ENCODE peak calls at places on chromosome 21, in seven cellular contexts. One of them, this sample, is unnamed. For H3K36me3, the result is how much of the 10 kb centered on the place peaks cover.

GRCh38 chr21:24658016-24658415 is 949.3 kb downstream of the MRPL39 start:
- DNase-seq in heart right ventricle: no peak
- DNase-seq in stomach: no peak
- DNase-seq in prostate gland: no peak
- DNase-seq in transverse colon: no peak
- DNase-seq in tibial artery: no peak
- DNase-seq in upper lobe of left lung: no peak
- DNase-seq in this sample: no peak

GRCh38 chr21:32515869-32516268 is 69.5 kb downstream of the TCP10L start:
- DNase-seq in heart right ventricle: no peak
- DNase-seq in stomach: no peak
- DNase-seq in prostate gland: no peak
- DNase-seq in transverse colon: no peak
- DNase-seq in tibial artery: no peak
- DNase-seq in upper lobe of left lung: no peak
- DNase-seq in this sample: no peak

GRCh38 chr21:34570315-34570714 is 44.6 kb downstream of the RCAN1 start:
- DNase-seq in heart right ventricle: no peak
- DNase-seq in stomach: no peak
- DNase-seq in prostate gland: no peak
- DNase-seq in transverse colon: no peak
- DNase-seq in tibial artery: no peak
- DNase-seq in upper lobe of left lung: no peak
- DNase-seq in this sample: no peak

GRCh38 chr21:34037446-34037845 is 35.9 kb upstream of the MRPS6 start:
- DNase-seq in heart right ventricle: no peak
- DNase-seq in stomach: no peak
- DNase-seq in prostate gland: no peak
- DNase-seq in transverse colon: no peak
- DNase-seq in tibial artery: no peak
- DNase-seq in upper lobe of left lung: no peak
- DNase-seq in this sample: no peak

GRCh38 chr21:34545079-34545884 is 33.3 kb upstream of the KCNE1 start:
- DNase-seq in heart right ventricle: no peak
- DNase-seq in stomach: no peak
- DNase-seq in prostate gland: no peak
- DNase-seq in transverse colon: peak
- DNase-seq in tibial artery: no peak
- DNase-seq in upper lobe of left lung: no peak
- DNase-seq in this sample: no peak

GRCh38 chr21:34580181-34580700 is 34.7 kb downstream of the RCAN1 start:
- DNase-seq in heart right ventricle: peak
- DNase-seq in stomach: peak
- DNase-seq in prostate gland: no peak
- DNase-seq in transverse colon: peak
- DNase-seq in tibial artery: no peak
- DNase-seq in upper lobe of left lung: no peak
- DNase-seq in this sample: no peak

GRCh38 chr21:33859373-33860102 is 56.1 kb downstream of the ATP5PO start:
- DNase-seq in heart right ventricle: no peak
- DNase-seq in stomach: no peak
- DNase-seq in prostate gland: no peak
- DNase-seq in transverse colon: no peak
- DNase-seq in tibial artery: no peak
- DNase-seq in upper lobe of left lung: no peak
- DNase-seq in this sample: no peak

GRCh38 chr21:42541618-42542017 is 28.0 kb downstream of the SLC37A1 start:
- DNase-seq in heart right ventricle: no peak
- DNase-seq in stomach: no peak
- DNase-seq in prostate gland: no peak
- DNase-seq in transverse colon: no peak
- DNase-seq in tibial artery: no peak
- DNase-seq in upper lobe of left lung: no peak
- DNase-seq in this sample: no peak

GRCh38 chr21:28439852-28440251 is 552.8 kb downstream of the LTN1 start:
- DNase-seq in heart right ventricle: no peak
- DNase-seq in stomach: no peak
- DNase-seq in prostate gland: no peak
- DNase-seq in transverse colon: no peak
- DNase-seq in tibial artery: no peak
- DNase-seq in upper lobe of left lung: no peak
- DNase-seq in this sample: no peak

GRCh38 chr21:33300701-33301631 is 23.8 kb upstream of the IFNAR1 start:
- DNase-seq in heart right ventricle: no peak
- DNase-seq in stomach: no peak
- DNase-seq in prostate gland: peak
- DNase-seq in transverse colon: no peak
- DNase-seq in tibial artery: no peak
- DNase-seq in upper lobe of left lung: no peak
- DNase-seq in this sample: no peak

GRCh38 chr21:42633858-42634257 is 19.6 kb upstream of the PDE9A start:
- DNase-seq in heart right ventricle: no peak
- DNase-seq in stomach: no peak
- DNase-seq in prostate gland: no peak
- DNase-seq in transverse colon: peak
- DNase-seq in tibial artery: no peak
- DNase-seq in upper lobe of left lung: peak
- DNase-seq in this sample: no peak

GRCh38 chr21:29205988-29206387 is 75.5 kb downstream of the MAP3K7CL start:
- DNase-seq in heart right ventricle: no peak
- DNase-seq in stomach: no peak
- DNase-seq in prostate gland: no peak
- DNase-seq in transverse colon: no peak
- DNase-seq in tibial artery: no peak
- DNase-seq in upper lobe of left lung: no peak
- DNase-seq in this sample: no peak

GRCh38 chr21:14773777-14774345 is 227.7 kb upstream of the SAMSN1 start:
- DNase-seq in heart right ventricle: peak
- DNase-seq in stomach: peak
- DNase-seq in prostate gland: no peak
- DNase-seq in transverse colon: peak
- DNase-seq in tibial artery: peak
- DNase-seq in upper lobe of left lung: no peak
- DNase-seq in this sample: no peak

GRCh38 chr21:35648512-35648911 is 411.8 kb downstream of the SETD4 start:
- DNase-seq in heart right ventricle: no peak
- DNase-seq in stomach: peak
- DNase-seq in prostate gland: peak
- DNase-seq in transverse colon: no peak
- DNase-seq in tibial artery: no peak
- DNase-seq in upper lobe of left lung: no peak
- DNase-seq in this sample: no peak
- TF ChIP-seq CTCF in heart right ventricle: no peak
- TF ChIP-seq CTCF in stomach: no peak
- TF ChIP-seq CTCF in prostate gland: no peak
- TF ChIP-seq CTCF in transverse colon: no peak
- TF ChIP-seq CTCF in tibial artery: no peak
- TF ChIP-seq CTCF in upper lobe of left lung: no peak
- TF ChIP-seq CTCF in this sample: no peak

DNA sequence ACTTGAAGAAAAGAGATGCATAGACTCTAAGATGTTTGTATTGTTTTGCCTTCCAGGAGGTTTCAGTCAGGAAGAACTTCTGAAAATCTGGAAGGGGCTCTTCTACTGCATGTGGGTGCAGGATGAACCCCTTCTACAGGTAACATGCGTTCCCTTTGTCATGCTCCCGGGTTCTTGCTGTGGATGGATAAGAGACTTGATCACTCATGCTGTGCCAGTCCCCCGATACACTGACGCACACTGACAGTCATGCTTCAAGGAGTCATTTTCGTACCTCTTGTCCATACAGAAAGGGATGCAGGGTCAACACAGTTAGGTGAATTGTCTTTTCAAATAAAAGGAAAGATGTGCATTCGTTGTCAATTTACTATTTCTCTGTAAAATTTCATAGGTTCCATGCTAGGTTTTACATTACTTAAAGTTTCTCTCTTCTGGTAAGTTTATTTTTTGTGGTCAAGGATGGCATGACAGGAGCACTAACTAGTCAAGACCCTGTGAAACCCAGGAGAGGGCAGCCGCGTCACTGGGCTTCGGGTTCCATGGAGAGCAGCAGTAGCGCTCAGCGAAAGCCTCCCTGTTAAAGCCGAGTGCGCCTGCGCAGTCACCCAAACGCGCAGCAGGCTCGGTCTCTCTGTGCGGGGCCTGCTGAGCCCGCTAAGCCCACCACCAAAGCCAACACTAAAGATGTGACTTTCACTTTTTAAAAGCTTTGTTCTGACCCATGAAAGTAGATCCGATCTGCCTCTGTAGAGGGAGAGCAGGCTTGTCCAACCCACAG is 10.7 kb downstream of the RRP1B start:
- DNase-seq in heart right ventricle: no peak
- DNase-seq in stomach: no peak
- DNase-seq in prostate gland: no peak
- DNase-seq in transverse colon: no peak
- DNase-seq in tibial artery: no peak
- DNase-seq in upper lobe of left lung: peak
- DNase-seq in this sample: no peak
- H3K36me3 ChIP-seq in heart right ventricle: under half
- H3K36me3 ChIP-seq in stomach: half or more
- H3K36me3 ChIP-seq in prostate gland: under half
- H3K36me3 ChIP-seq in transverse colon: under half
- H3K36me3 ChIP-seq in tibial artery: under half
- H3K36me3 ChIP-seq in upper lobe of left lung: under half
- H3K36me3 ChIP-seq in this sample: half or more

GRCh38 chr21:38236232-38236631 is 20.6 kb upstream of the KCNJ15 start:
- DNase-seq in heart right ventricle: no peak
- DNase-seq in stomach: no peak
- DNase-seq in prostate gland: no peak
- DNase-seq in transverse colon: no peak
- DNase-seq in tibial artery: no peak
- DNase-seq in upper lobe of left lung: no peak
- DNase-seq in this sample: no peak
- TF ChIP-seq CTCF in heart right ventricle: no peak
- TF ChIP-seq CTCF in stomach: no peak
- TF ChIP-seq CTCF in prostate gland: no peak
- TF ChIP-seq CTCF in transverse colon: no peak
- TF ChIP-seq CTCF in tibial artery: no peak
- TF ChIP-seq CTCF in upper lobe of left lung: no peak
- TF ChIP-seq CTCF in this sample: no peak

GRCh38 chr21:45471229-45472052 is 66.5 kb downstream of the COL18A1 start:
- DNase-seq in heart right ventricle: peak
- DNase-seq in stomach: no peak
- DNase-seq in prostate gland: no peak
- DNase-seq in transverse colon: no peak
- DNase-seq in tibial artery: no peak
- DNase-seq in upper lobe of left lung: peak
- DNase-seq in this sample: no peak

GRCh38 chr21:45469273-45470086 is 64.5 kb downstream of the COL18A1 start:
- DNase-seq in heart right ventricle: peak
- DNase-seq in stomach: no peak
- DNase-seq in prostate gland: no peak
- DNase-seq in transverse colon: no peak
- DNase-seq in tibial artery: no peak
- DNase-seq in upper lobe of left lung: peak
- DNase-seq in this sample: no peak

GRCh38 chr21:45468971-45469272 is 64.0 kb downstream of the COL18A1 start:
- DNase-seq in heart right ventricle: no peak
- DNase-seq in stomach: no peak
- DNase-seq in prostate gland: no peak
- DNase-seq in transverse colon: no peak
- DNase-seq in tibial artery: no peak
- DNase-seq in upper lobe of left lung: no peak
- DNase-seq in this sample: no peak

GRCh38 chr21:45468051-45468970 is 63.3 kb downstream of the COL18A1 start:
- DNase-seq in heart right ventricle: peak
- DNase-seq in stomach: no peak
- DNase-seq in prostate gland: no peak
- DNase-seq in transverse colon: no peak
- DNase-seq in tibial artery: no peak
- DNase-seq in upper lobe of left lung: peak
- DNase-seq in this sample: no peak

DNA sequence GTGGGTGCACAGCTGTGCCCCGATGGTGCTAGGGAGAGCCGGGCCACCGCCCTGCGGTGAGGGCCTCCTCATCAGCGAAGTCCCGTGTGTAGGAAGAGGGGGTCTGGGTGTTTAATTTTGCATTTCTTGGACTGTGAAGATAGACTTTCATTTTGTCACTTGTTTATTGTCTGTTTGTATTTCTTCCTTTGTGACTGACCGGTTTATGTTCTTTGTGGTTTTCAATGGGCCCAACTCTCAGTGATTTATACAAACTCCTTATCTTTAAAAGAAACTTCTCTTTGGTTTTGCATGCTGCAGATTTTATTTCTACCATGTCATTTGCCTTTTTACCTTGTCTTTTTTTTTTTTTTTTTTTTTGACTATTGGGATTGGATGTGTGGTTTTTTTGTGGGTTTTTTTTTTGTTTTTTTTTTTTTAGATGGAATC is 65.1 kb downstream of the COL18A1 start:
- DNase-seq in heart right ventricle: peak
- DNase-seq in stomach: no peak
- DNase-seq in prostate gland: no peak
- DNase-seq in transverse colon: no peak
- DNase-seq in tibial artery: no peak
- DNase-seq in upper lobe of left lung: peak
- DNase-seq in this sample: no peak
- H3K36me3 ChIP-seq in heart right ventricle: under half
- H3K36me3 ChIP-seq in stomach: under half
- H3K36me3 ChIP-seq in prostate gland: under half
- H3K36me3 ChIP-seq in transverse colon: under half
- H3K36me3 ChIP-seq in tibial artery: under half
- H3K36me3 ChIP-seq in upper lobe of left lung: under half
- H3K36me3 ChIP-seq in this sample: under half

DNA sequence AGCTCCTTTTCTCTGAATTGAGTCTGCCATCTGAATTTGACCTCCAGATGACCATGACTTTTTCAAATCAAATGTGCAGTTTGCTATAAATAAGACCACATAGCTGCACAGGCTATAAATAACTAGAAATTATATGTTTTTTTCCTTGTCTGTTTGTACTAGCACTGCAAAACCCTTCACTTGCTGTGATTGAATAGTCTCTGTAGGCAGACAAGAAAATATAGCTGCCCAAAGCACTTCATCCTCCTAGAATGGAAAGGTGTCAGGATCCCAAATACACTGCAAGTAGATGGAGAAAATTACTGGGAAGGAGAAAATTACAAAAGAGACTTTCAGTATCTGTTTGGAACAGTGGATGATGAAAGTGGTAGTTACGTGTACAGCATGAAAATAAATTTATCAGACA is 175.8 kb downstream of the APP start:
- DNase-seq in heart right ventricle: no peak
- DNase-seq in stomach: no peak
- DNase-seq in prostate gland: no peak
- DNase-seq in transverse colon: no peak
- DNase-seq in tibial artery: no peak
- DNase-seq in upper lobe of left lung: no peak
- DNase-seq in this sample: no peak
- TF ChIP-seq CTCF in heart right ventricle: no peak
- TF ChIP-seq CTCF in stomach: no peak
- TF ChIP-seq CTCF in prostate gland: no peak
- TF ChIP-seq CTCF in transverse colon: no peak
- TF ChIP-seq CTCF in tibial artery: no peak
- TF ChIP-seq CTCF in upper lobe of left lung: no peak
- TF ChIP-seq CTCF in this sample: no peak

GRCh38 chr21:38459490-38459889 is 38.8 kb downstream of the ERG start:
- DNase-seq in heart right ventricle: no peak
- DNase-seq in stomach: no peak
- DNase-seq in prostate gland: no peak
- DNase-seq in transverse colon: no peak
- DNase-seq in tibial artery: no peak
- DNase-seq in upper lobe of left lung: no peak
- DNase-seq in this sample: no peak
- H3K36me3 ChIP-seq in heart right ventricle: under half
- H3K36me3 ChIP-seq in stomach: under half
- H3K36me3 ChIP-seq in prostate gland: under half
- H3K36me3 ChIP-seq in transverse colon: under half
- H3K36me3 ChIP-seq in tibial artery: under half
- H3K36me3 ChIP-seq in upper lobe of left lung: under half
- H3K36me3 ChIP-seq in this sample: under half

This sample was measured in esophagus squamous epithelium.